ENCODE peak calls at places on chromosomes 11 and 22, in ten cellular contexts. A, L, U, M, W, F, H, N, I and J are unnamed samples.

GRCh38 chr11:107683807-107684206 is 28.0 kb downstream of the SLN start:
- DNase-seq in A (no peak), U (no peak), H (no peak), F (no peak), I (no peak), L (peak; percentile 19), N (no peak), M (no peak), W (peak; percentile 31), J (no peak)

GRCh38 chr11:96001037-96001436 is 77.1 kb upstream of the MTMR2 start:
- DNase-seq in M (peak; percentile 95), H (no peak), I (peak; percentile 22), L (peak; percentile 90), F (peak; percentile 58), U (peak; percentile 92), N (peak; percentile 81), A (no peak), W (no peak), J (no peak)

GRCh38 chr22:39351689-39352214 is 2.0 kb downstream of the SYNGR1 start:
- DNase-seq in L (peak; percentile 80), H (no peak), N (no peak), U (peak; percentile 44), F (no peak), M (no peak), W (no peak), A (no peak), I (no peak), J (no peak)

GRCh38 chr22:46737105-46737975 is 712 bp downstream of the CERK start:
- DNase-seq in M (peak; percentile 38), N (peak; percentile 48), L (peak; percentile 52), H (no peak), A (no peak), I (peak; percentile 43), W (peak; percentile 72), U (peak; percentile 34), F (no peak), J (no peak)

GRCh38 chr22:24592846-24593809 is at the start of gene LRRC75B:
- DNase-seq in N (peak; percentile 93), F (peak; percentile 96), A (no peak), W (peak; percentile 90), L (peak; percentile 94), U (peak; percentile 85), H (peak; percentile 24), I (peak; percentile 84), M (peak; percentile 89), J (no peak)

GRCh38 chr11:120168960-120169681 is 31.2 kb upstream of the TRIM29 start:
- DNase-seq in W (peak; percentile 85), F (peak; percentile 73), L (peak; percentile 88), N (peak; percentile 78), U (peak; percentile 45), A (no peak), I (peak; percentile 74), M (no peak), H (no peak), J (no peak)

GRCh38 chr11:47523491-47524199 is 29.3 kb downstream of the CELF1 start:
- DNase-seq in W (no peak), L (peak; percentile 91), F (peak; percentile 46), I (no peak), U (peak; percentile 87), H (peak; percentile 55), A (peak; percentile 74), M (peak; percentile 71), N (peak; percentile 40), J (peak; percentile 74)

GRCh38 chr11:21768388-21768787 is 424.5 kb upstream of the ANO5 start:
- DNase-seq in L (no peak), U (no peak), I (no peak), A (no peak), N (no peak), M (no peak), W (no peak), H (no peak), F (no peak), J (no peak)

GRCh38 chr22:31901388-31902137 is 42.8 kb upstream of the YWHAH start:
- DNase-seq in F (no peak), N (no peak), L (no peak), M (no peak), A (no peak), U (no peak), I (no peak), H (no peak), W (no peak), J (no peak)

GRCh38 chr11:63710476-63711217 is 29.3 kb downstream of the RTN3 start:
- DNase-seq in I (no peak), A (no peak), H (peak; percentile 37), N (peak; percentile 39), U (peak; percentile 83), L (peak; percentile 72), M (no peak), F (peak; percentile 23), W (no peak), J (no peak)

GRCh38 chr22:22410121-22410520 is 98.4 kb downstream of the ZNF280B start:
- DNase-seq in H (no peak), F (no peak), L (no peak), W (no peak), N (no peak), I (no peak), U (no peak), M (no peak), A (no peak), J (no peak)

GRCh38 chr22:45482169-45482568 is 20.5 kb upstream of the FBLN1 start:
- DNase-seq in F (no peak), U (no peak), M (no peak), W (peak; percentile 68), L (no peak), A (no peak), I (no peak), N (no peak), H (no peak), J (no peak)

GRCh38 chr11:67409261-67409666 is 5.4 kb downstream of the TBC1D10C start:
- DNase-seq in U (no peak), N (no peak), M (no peak), L (no peak), W (no peak), I (no peak), H (no peak), A (no peak), F (no peak), J (no peak)

GRCh38 chr11:121763526-121763925 is 310.8 kb upstream of the SORL1-AS1 start:
- DNase-seq in I (no peak), N (no peak), L (no peak), M (no peak), W (no peak), U (no peak), H (no peak), F (no peak), A (no peak), J (no peak)

GRCh38 chr22:35386670-35387288 is 5.9 kb downstream of the HMOX1 start:
- DNase-seq in I (no peak), H (no peak), A (no peak), L (no peak), M (no peak), W (no peak), U (no peak), N (no peak), F (no peak), J (no peak)

GRCh38 chr11:70112017-70112434 is 33.9 kb downstream of the ANO1 start:
- DNase-seq in H (no peak), I (no peak), L (no peak), N (no peak), U (no peak), F (no peak), A (no peak), W (no peak), M (no peak), J (no peak)

GRCh38 chr11:45834298-45834756 is 12.9 kb upstream of the CRY2 start:
- DNase-seq in U (no peak), W (no peak), M (no peak), N (no peak), F (no peak), I (no peak), L (no peak), A (no peak), H (no peak), J (no peak)

DNA sequence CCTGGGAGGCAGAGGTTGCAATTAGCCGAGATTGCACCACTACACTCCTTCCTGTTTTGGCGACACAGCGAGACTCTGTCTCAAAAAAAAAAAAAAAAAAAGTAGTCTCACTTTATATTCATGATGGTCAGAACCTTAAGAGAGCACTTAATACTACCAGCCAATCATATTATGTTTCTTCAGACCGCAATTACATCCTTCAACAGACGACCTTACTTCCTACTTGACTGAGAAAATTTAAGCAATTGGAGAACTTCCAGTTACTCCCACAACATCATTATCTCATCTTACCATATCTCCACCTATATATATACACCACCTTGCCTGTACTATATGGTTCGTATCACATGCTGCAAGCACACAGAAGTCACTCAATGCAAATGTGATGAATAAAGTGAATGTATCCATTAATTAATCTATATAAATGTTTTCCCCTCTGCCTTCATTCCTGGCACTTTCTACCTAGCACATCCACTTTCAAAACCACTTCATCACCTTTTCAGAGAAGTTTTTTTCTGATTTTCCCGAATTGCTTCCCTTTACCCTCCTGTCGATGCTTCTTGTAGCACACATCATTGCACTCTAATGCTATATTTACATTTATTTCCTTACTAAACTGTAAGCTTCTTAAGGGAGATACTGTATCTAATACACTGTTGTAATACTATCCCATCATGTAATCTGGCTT is 13.8 kb downstream of the ATP5MG start:
- DNase-seq in A (no peak), H (no peak), W (no peak), F (no peak), N (no peak), I (no peak), L (no peak), M (no peak), U (no peak), J (no peak)
- TF ChIP-seq CTCF in A (no peak), H (no peak), W (no peak), F (no peak), N (no peak), I (no peak), L (no peak), M (no peak), U (no peak), J (no peak)

GRCh38 chr11:1226226-1226961 is 3.5 kb downstream of the MUC5B start:
- DNase-seq in L (no peak), H (no peak), F (peak; percentile 23), N (no peak), M (no peak), U (no peak), I (no peak), A (no peak), W (peak; percentile 49), J (no peak)
- TF ChIP-seq CTCF in L (no peak), H (no peak), F (no peak), N (no peak), M (no peak), U (no peak), I (no peak), A (peak; percentile 15), W (peak; percentile 38), J (no peak)

GRCh38 chr11:124644426-124645280 is 22.0 kb downstream of the TBRG1 start:
- DNase-seq in H (peak; percentile 65), N (peak; percentile 45), A (peak; percentile 33), U (peak; percentile 88), M (peak; percentile 36), L (peak; percentile 87), F (peak; percentile 29), I (peak; percentile 59), W (peak; percentile 85), J (no peak)
- TF ChIP-seq CTCF in H (peak; percentile 78), N (peak; percentile 69), A (peak; percentile 80), U (peak; percentile 92), M (peak; percentile 78), L (peak; percentile 83), F (peak; percentile 83), I (peak; percentile 70), W (peak; percentile 86), J (peak; percentile 77)

DNA sequence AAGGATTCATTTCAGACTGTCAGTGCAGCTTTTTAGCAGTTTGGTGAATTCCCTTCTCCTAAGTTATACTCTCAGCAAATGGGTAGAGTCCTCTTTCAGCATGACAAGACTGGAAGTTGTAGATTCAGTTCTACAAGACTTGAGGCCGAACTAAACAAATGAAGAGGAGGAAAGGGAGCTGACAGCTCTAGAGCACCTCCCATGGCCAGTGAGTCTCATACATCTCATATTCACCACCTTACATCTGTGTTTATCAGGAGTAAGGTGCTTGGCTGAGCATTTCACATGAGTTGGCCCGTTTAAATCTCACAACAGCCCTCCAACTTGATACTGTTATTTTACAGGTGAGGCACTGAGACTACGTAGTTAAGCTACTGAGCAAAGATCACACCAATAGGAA is 30.4 kb downstream of the SEZ6L start:
- DNase-seq in L (no peak), F (no peak), W (no peak), M (no peak), A (no peak), N (no peak), U (no peak), I (no peak), H (no peak), J (no peak)
- TF ChIP-seq CTCF in L (no peak), F (no peak), W (peak; percentile 25), M (no peak), A (no peak), N (no peak), U (no peak), I (no peak), H (no peak), J (no peak)